ENCODE peak calls at places on chromosome 14, in four cellular contexts. V is H9, L is AG04450, F is EH. U is an unnamed sample.

GRCh38 chr14:91869556-91869955 is 2.2 kb upstream of the TC2N start:
- DNase-seq in V (no peak), L (no peak), F (no peak), U (no peak)

GRCh38 chr14:69948311-69948710 is 69.1 kb downstream of the SMOC1 start:
- DNase-seq in V (no peak), L (no peak), F (no peak), U (no peak)

GRCh38 chr14:87489196-87489819 is 503.7 kb downstream of the GALC start:
- DNase-seq in V (no peak), L (no peak), F (no peak), U (no peak)

GRCh38 chr14:102828201-102828600 is 51.0 kb downstream of the TRAF3 start:
- DNase-seq in V (no peak), L (no peak), F (no peak), U (no peak)

GRCh38 chr14:81122326-81122725 is 98.4 kb downstream of the GTF2A1 start:
- DNase-seq in V (no peak), L (no peak), F (no peak), U (peak)

GRCh38 chr14:99127651-99128167 is 144.3 kb downstream of the BCL11B start:
- DNase-seq in V (no peak), L (no peak), F (no peak), U (no peak)

GRCh38 chr14:52919971-52920370 is 30.9 kb downstream of the FERMT2 start:
- DNase-seq in V (no peak), L (no peak), F (peak), U (no peak)

GRCh38 chr14:22071001-22071400 is 397.4 kb upstream of the OR4E1 start:
- DNase-seq in V (no peak), L (no peak), F (no peak), U (no peak)

GRCh38 chr14:96245710-96246534 is 10.1 kb upstream of the BDKRB1 start:
- DNase-seq in V (no peak), L (no peak), F (peak), U (no peak)